ENCODE peak calls at places on chromosomes 3 and 15, in four cellular contexts. One of them, this sample, is unnamed.

GRCh38 chr15:21270474-21270873 is 169.8 kb downstream of the POTEB3 start:
- DNase-seq in activated gamma-delta T cell treated with anti-CD3 and anti-CD28 coated beads, Interleukin-2, amount 50 U/mL, for 16 hours: no peak
- DNase-seq in fibroblast of pulmonary artery: no peak
- DNase-seq in AG20443: no peak
- DNase-seq in this sample: no peak

GRCh38 chr3:74393426-74393825 is 221.0 kb downstream of the CNTN3 start:
- DNase-seq in activated gamma-delta T cell treated with anti-CD3 and anti-CD28 coated beads, Interleukin-2, amount 50 U/mL, for 16 hours: no peak
- DNase-seq in fibroblast of pulmonary artery: no peak
- DNase-seq in AG20443: no peak
- DNase-seq in this sample: no peak

GRCh38 chr15:43225201-43225949 is 4.6 kb upstream of the EPB42 start:
- DNase-seq in activated gamma-delta T cell treated with anti-CD3 and anti-CD28 coated beads, Interleukin-2, amount 50 U/mL, for 16 hours: peak
- DNase-seq in fibroblast of pulmonary artery: peak
- DNase-seq in AG20443: peak
- DNase-seq in this sample: peak

GRCh38 chr15:25233766-25234350 is 205.0 kb downstream of the UBE3A start:
- DNase-seq in activated gamma-delta T cell treated with anti-CD3 and anti-CD28 coated beads, Interleukin-2, amount 50 U/mL, for 16 hours: no peak
- DNase-seq in fibroblast of pulmonary artery: no peak
- DNase-seq in AG20443: no peak
- DNase-seq in this sample: no peak

GRCh38 chr3:70861855-70862254 is 549.4 kb upstream of the MDFIC2 start:
- DNase-seq in activated gamma-delta T cell treated with anti-CD3 and anti-CD28 coated beads, Interleukin-2, amount 50 U/mL, for 16 hours: no peak
- DNase-seq in fibroblast of pulmonary artery: peak
- DNase-seq in AG20443: peak
- DNase-seq in this sample: peak

GRCh38 chr15:96606617-96607016 is 276.1 kb downstream of the NR2F2 start:
- DNase-seq in activated gamma-delta T cell treated with anti-CD3 and anti-CD28 coated beads, Interleukin-2, amount 50 U/mL, for 16 hours: no peak
- DNase-seq in fibroblast of pulmonary artery: no peak
- DNase-seq in AG20443: no peak
- DNase-seq in this sample: no peak

GRCh38 chr15:74620636-74621545 is 5.3 kb downstream of the CLK3 start:
- DNase-seq in activated gamma-delta T cell treated with anti-CD3 and anti-CD28 coated beads, Interleukin-2, amount 50 U/mL, for 16 hours: peak
- DNase-seq in fibroblast of pulmonary artery: peak
- DNase-seq in AG20443: peak
- DNase-seq in this sample: peak

GRCh38 chr3:189340680-189341460 is 169.1 kb downstream of the TPRG1 start:
- DNase-seq in activated gamma-delta T cell treated with anti-CD3 and anti-CD28 coated beads, Interleukin-2, amount 50 U/mL, for 16 hours: no peak
- DNase-seq in fibroblast of pulmonary artery: peak
- DNase-seq in AG20443: no peak
- DNase-seq in this sample: no peak

GRCh38 chr15:66960519-66960918 is 104.9 kb upstream of the SMAD3 start:
- DNase-seq in activated gamma-delta T cell treated with anti-CD3 and anti-CD28 coated beads, Interleukin-2, amount 50 U/mL, for 16 hours: no peak
- DNase-seq in fibroblast of pulmonary artery: no peak
- DNase-seq in AG20443: no peak
- DNase-seq in this sample: no peak

GRCh38 chr3:189950258-189950657 is 170.4 kb downstream of the P3H2 start:
- DNase-seq in activated gamma-delta T cell treated with anti-CD3 and anti-CD28 coated beads, Interleukin-2, amount 50 U/mL, for 16 hours: no peak
- DNase-seq in fibroblast of pulmonary artery: no peak
- DNase-seq in AG20443: no peak
- DNase-seq in this sample: no peak

GRCh38 chr3:56839784-56840724 is 38.3 kb upstream of the ARHGEF3 start:
- DNase-seq in activated gamma-delta T cell treated with anti-CD3 and anti-CD28 coated beads, Interleukin-2, amount 50 U/mL, for 16 hours: no peak
- DNase-seq in fibroblast of pulmonary artery: peak
- DNase-seq in AG20443: no peak
- DNase-seq in this sample: peak

GRCh38 chr3:56591256-56591655 is 34.3 kb downstream of the CCDC66 start:
- DNase-seq in activated gamma-delta T cell treated with anti-CD3 and anti-CD28 coated beads, Interleukin-2, amount 50 U/mL, for 16 hours: no peak
- DNase-seq in fibroblast of pulmonary artery: peak
- DNase-seq in AG20443: no peak
- DNase-seq in this sample: peak

GRCh38 chr3:157119369-157119951 is 40.5 kb downstream of the CCNL1 start:
- DNase-seq in activated gamma-delta T cell treated with anti-CD3 and anti-CD28 coated beads, Interleukin-2, amount 50 U/mL, for 16 hours: no peak
- DNase-seq in fibroblast of pulmonary artery: no peak
- DNase-seq in AG20443: no peak
- DNase-seq in this sample: no peak

GRCh38 chr3:140056047-140056446 is 121.1 kb downstream of the CLSTN2 start:
- DNase-seq in activated gamma-delta T cell treated with anti-CD3 and anti-CD28 coated beads, Interleukin-2, amount 50 U/mL, for 16 hours: no peak
- DNase-seq in fibroblast of pulmonary artery: no peak
- DNase-seq in AG20443: no peak
- DNase-seq in this sample: no peak

GRCh38 chr3:76134166-76134565 is 348.8 kb upstream of the ZNF717 start:
- DNase-seq in activated gamma-delta T cell treated with anti-CD3 and anti-CD28 coated beads, Interleukin-2, amount 50 U/mL, for 16 hours: no peak
- DNase-seq in fibroblast of pulmonary artery: no peak
- DNase-seq in AG20443: peak
- DNase-seq in this sample: peak

GRCh38 chr15:66787472-66787871 is 85.4 kb downstream of the SMAD6 start:
- DNase-seq in activated gamma-delta T cell treated with anti-CD3 and anti-CD28 coated beads, Interleukin-2, amount 50 U/mL, for 16 hours: no peak
- DNase-seq in fibroblast of pulmonary artery: no peak
- DNase-seq in AG20443: no peak
- DNase-seq in this sample: no peak

GRCh38 chr15:37783290-37783689 is 151.2 kb upstream of the TMCO5A start:
- DNase-seq in activated gamma-delta T cell treated with anti-CD3 and anti-CD28 coated beads, Interleukin-2, amount 50 U/mL, for 16 hours: no peak
- DNase-seq in fibroblast of pulmonary artery: no peak
- DNase-seq in AG20443: no peak
- DNase-seq in this sample: no peak

GRCh38 chr3:110738531-110738930 is 333.1 kb upstream of the NECTIN3 start:
- DNase-seq in activated gamma-delta T cell treated with anti-CD3 and anti-CD28 coated beads, Interleukin-2, amount 50 U/mL, for 16 hours: no peak
- DNase-seq in fibroblast of pulmonary artery: peak
- DNase-seq in AG20443: peak
- DNase-seq in this sample: peak

GRCh38 chr15:62979252-62979651 is 63.3 kb upstream of the TPM1 start:
- DNase-seq in activated gamma-delta T cell treated with anti-CD3 and anti-CD28 coated beads, Interleukin-2, amount 50 U/mL, for 16 hours: no peak
- DNase-seq in fibroblast of pulmonary artery: peak
- DNase-seq in AG20443: no peak
- DNase-seq in this sample: no peak

GRCh38 chr15:80709542-80709941 is 14.4 kb downstream of the ABHD17C start:
- DNase-seq in activated gamma-delta T cell treated with anti-CD3 and anti-CD28 coated beads, Interleukin-2, amount 50 U/mL, for 16 hours: no peak
- DNase-seq in fibroblast of pulmonary artery: no peak
- DNase-seq in AG20443: no peak
- DNase-seq in this sample: no peak

GRCh38 chr3:94184781-94185180 is 121.9 kb downstream of the NSUN3 start:
- DNase-seq in activated gamma-delta T cell treated with anti-CD3 and anti-CD28 coated beads, Interleukin-2, amount 50 U/mL, for 16 hours: no peak
- DNase-seq in fibroblast of pulmonary artery: peak
- DNase-seq in AG20443: no peak
- DNase-seq in this sample: peak

GRCh38 chr3:15292765-15293522 is 39.4 kb downstream of the SH3BP5 start:
- DNase-seq in activated gamma-delta T cell treated with anti-CD3 and anti-CD28 coated beads, Interleukin-2, amount 50 U/mL, for 16 hours: no peak
- DNase-seq in fibroblast of pulmonary artery: peak
- DNase-seq in AG20443: no peak
- DNase-seq in this sample: no peak

GRCh38 chr15:88748081-88748480 is 55.2 kb upstream of the ACAN start:
- DNase-seq in activated gamma-delta T cell treated with anti-CD3 and anti-CD28 coated beads, Interleukin-2, amount 50 U/mL, for 16 hours: no peak
- DNase-seq in fibroblast of pulmonary artery: no peak
- DNase-seq in AG20443: no peak
- DNase-seq in this sample: no peak

GRCh38 chr15:39320886-39321285 is 260.0 kb upstream of the THBS1 start:
- DNase-seq in activated gamma-delta T cell treated with anti-CD3 and anti-CD28 coated beads, Interleukin-2, amount 50 U/mL, for 16 hours: no peak
- DNase-seq in fibroblast of pulmonary artery: no peak
- DNase-seq in AG20443: no peak
- DNase-seq in this sample: no peak

This sample was measured in iris pigment epithelial cell.